ENCODE peak calls at places on chromosomes 6 and 20, in six cellular contexts. V, P, A, O, Y and T are unnamed samples.

GRCh38 chr20:57672164-57672563 is 37.7 kb downstream of the PMEPA1 start:
- DNase-seq in A (no peak), O (peak; percentile 66), Y (no peak), P (peak; percentile 12), V (peak; percentile 77), T (peak; percentile 17)

GRCh38 chr20:59515013-59515905 is 89.1 kb upstream of the PHACTR3 start:
- DNase-seq in A (no peak), Y (no peak), V (peak; percentile 70), O (peak; percentile 50), P (peak; percentile 52), T (peak; percentile 36)

GRCh38 chr6:110530671-110531070 is 54.3 kb upstream of the SLC22A16 start:
- DNase-seq in O (no peak), A (no peak), Y (no peak), V (no peak), P (peak; percentile 74), T (no peak)

GRCh38 chr6:139521338-139521737 is 146.9 kb upstream of the CITED2 start:
- DNase-seq in O (no peak), A (no peak), Y (no peak), P (no peak), V (no peak), T (no peak)

GRCh38 chr20:43915209-43916072 is 789 bp downstream of the TOX2 start:
- DNase-seq in P (peak; percentile 14), A (no peak), V (no peak), O (peak; percentile 24), Y (no peak), T (peak; percentile 39)

GRCh38 chr20:1150218-1150617 is 31.8 kb downstream of the PSMF1 start:
- DNase-seq in P (peak; percentile 61), A (peak; percentile 30), O (no peak), V (no peak), Y (no peak), T (peak; percentile 24)

GRCh38 chr6:131053546-131054240 is 9.4 kb downstream of the EPB41L2 start:
- DNase-seq in O (no peak), V (no peak), A (no peak), P (no peak), Y (no peak), T (no peak)

GRCh38 chr6:53330137-53330536 is 18.6 kb downstream of the ELOVL5 start:
- DNase-seq in O (no peak), A (no peak), P (no peak), V (no peak), Y (no peak), T (no peak)

GRCh38 chr6:27078734-27079357 is 168.7 kb upstream of the PRSS16 start:
- DNase-seq in A (peak; percentile 62), Y (peak; percentile 30), V (no peak), O (peak; percentile 65), P (peak; percentile 76), T (peak; percentile 79)

GRCh38 chr6:161511455-161512159 is 237.7 kb upstream of the AGPAT4 start:
- DNase-seq in V (no peak), Y (no peak), A (no peak), P (no peak), O (no peak), T (no peak)

GRCh38 chr6:8102122-8102958 is at the start of gene EEF1E1:
- DNase-seq in O (peak; percentile 91), Y (peak; percentile 79), V (peak; percentile 97), P (peak; percentile 92), A (no peak), T (peak; percentile 90)

GRCh38 chr6:99822741-99823512 is 171.1 kb downstream of the MCHR2 start:
- DNase-seq in Y (peak; percentile 38), V (no peak), O (peak; percentile 76), A (peak; percentile 12), P (peak; percentile 76), T (peak; percentile 66)
- TF ChIP-seq CTCF in Y (peak; percentile 56), V (no peak), O (peak; percentile 70), A (peak; percentile 74), P (peak; percentile 60), T (peak; percentile 52)

GRCh38 chr6:111972714-111973678 is 80.9 kb upstream of the CCN6 start:
- DNase-seq in A (peak; percentile 10), O (peak; percentile 98), V (no peak), Y (peak; percentile 85), P (peak; percentile 96), T (peak; percentile 98)
- H3K4me3 ChIP-seq in A (no peak overlapping the region), O (peak overlapping the region; percentile 40), V (no peak overlapping the region), Y (peak overlapping the region; percentile 51), P (peak overlapping the region; percentile 34), T (peak overlapping the region; percentile 42)

DNA sequence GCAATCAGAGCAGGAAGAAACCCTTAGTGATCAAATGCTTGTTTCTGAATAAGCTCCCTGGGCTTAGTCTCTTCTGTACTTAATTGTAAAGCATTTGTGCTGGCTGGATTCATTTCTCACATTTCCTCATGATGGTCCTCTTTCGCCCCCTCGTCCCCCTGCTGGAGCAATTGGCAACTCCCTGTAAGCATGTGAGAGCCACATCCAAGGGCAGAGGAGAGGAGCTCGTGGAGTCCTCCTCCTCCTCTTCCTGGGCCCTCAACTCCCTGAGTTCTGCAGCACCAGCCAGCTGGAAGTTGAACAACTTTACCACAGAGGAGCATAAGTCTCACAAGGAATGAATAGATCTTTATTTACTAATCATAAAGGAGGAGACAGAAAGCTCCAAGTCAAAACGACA is 12.6 kb downstream of the ANKEF1 start:
- DNase-seq in Y (no peak), P (peak; percentile 11), O (no peak), V (no peak), A (no peak), T (no peak)
- TF ChIP-seq CTCF in Y (peak; percentile 43), P (peak; percentile 20), O (no peak), V (no peak), A (peak; percentile 32), T (peak; percentile 2)

DNA sequence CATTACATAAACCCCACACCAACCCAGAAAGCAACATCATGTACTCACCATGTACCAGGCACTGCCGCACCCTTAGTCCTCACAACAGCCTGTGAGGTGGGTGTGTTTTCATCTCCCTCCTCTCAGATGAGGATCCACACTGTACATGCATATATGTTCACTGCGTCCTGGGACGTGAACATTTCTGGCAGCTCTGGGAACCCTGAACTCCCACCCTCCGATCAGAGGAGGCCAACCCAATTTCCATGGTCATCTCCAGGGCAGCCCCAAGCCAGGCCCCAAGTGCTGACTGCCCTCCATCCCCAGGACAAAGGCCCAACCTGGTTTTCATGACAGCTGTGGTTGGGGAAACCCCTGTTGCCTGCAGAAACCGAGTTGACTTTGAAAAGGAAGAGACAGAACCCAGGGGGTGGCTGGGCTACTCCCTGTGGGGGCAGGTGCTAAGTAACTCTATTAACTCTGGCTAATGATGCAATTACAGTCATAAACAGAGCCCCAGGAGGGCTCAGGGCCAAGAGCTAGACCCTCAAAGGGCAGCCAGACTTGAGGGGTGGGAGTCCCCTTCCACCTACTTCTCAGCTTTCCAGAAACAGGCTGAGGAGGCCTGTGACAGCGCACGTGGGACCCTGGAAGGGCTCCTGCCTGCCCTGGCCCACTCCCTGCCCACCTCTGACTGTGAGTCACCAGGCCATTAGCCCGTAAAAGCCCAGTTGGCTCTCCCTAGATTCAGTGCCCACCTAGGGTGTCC is 2.6 kb downstream of the TFEB start:
- DNase-seq in P (no peak), V (peak; percentile 42), Y (no peak), A (no peak), O (no peak), T (no peak)
- H3K4me3 ChIP-seq in P (no peak overlapping the region), V (peak overlapping the region; percentile 88), Y (peak overlapping the region; percentile 72), A (peak overlapping the region; percentile 86), O (peak overlapping the region; percentile 73), T (no peak overlapping the region)

GRCh38 chr6:24494726-24495515 is at the start of gene ALDH5A1:
- DNase-seq in A (no peak), Y (no peak), O (peak; percentile 34), V (peak; percentile 82), P (peak; percentile 42), T (peak; percentile 7)
- TF ChIP-seq CTCF in A (peak; percentile 67), Y (peak; percentile 20), O (peak; percentile 16), V (peak; percentile 26), P (no peak), T (no peak)

GRCh38 chr20:33555755-33556154 is 65.9 kb downstream of the CBFA2T2 start:
- DNase-seq in V (no peak), P (no peak), Y (no peak), O (no peak), A (no peak), T (no peak)
- H3K4me3 ChIP-seq in V (no peak overlapping the region), P (no peak overlapping the region), Y (no peak overlapping the region), O (no peak overlapping the region), A (no peak overlapping the region), T (no peak overlapping the region)

DNA sequence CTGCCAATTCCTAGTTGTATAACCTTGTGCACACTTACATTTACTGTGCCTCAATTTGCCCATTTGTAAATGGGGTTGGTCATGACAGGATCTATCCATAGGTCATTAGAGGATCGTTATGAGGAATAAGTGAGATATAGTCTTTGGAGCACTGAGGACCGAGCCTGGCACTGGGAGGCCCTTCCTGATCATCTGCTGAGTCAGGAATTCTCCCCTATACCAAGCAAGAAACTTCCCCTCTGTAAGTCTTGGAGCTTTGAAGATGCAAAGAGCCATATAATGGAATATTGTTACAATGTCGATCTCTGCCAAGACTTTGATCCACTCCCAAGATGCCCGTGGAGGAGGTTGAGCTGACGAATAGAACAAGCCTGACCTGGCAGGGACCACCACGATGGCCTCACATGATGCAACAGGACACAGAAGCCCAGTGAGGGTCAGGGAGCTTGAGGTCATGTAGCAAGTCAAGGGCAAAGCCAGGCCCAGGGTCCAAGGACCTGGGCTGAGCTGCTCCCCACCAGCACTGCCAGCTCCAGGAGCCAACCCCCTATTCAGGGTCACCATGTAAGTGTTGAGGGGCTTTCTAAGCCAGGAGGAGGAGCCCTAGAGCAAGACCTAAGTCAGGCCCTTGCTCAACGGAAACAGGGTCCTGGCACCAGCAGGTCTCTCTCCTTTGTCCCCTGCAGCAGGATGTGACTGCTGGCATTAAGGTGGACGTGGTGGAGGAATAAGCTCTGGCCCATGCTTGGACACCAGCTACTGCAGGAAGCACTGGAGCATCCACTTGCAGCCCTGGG is 16.7 kb downstream of the PDRG1 start:
- DNase-seq in A (no peak), V (no peak), Y (no peak), P (no peak), O (no peak), T (no peak)
- TF ChIP-seq CTCF in A (no peak), V (no peak), Y (no peak), P (no peak), O (no peak), T (no peak)

GRCh38 chr6:120410586-120410985 is 923.7 kb downstream of the TBC1D32 start:
- DNase-seq in A (no peak), V (no peak), Y (no peak), O (no peak), P (no peak), T (no peak)
- H3K4me3 ChIP-seq in A (no peak overlapping the region), V (no peak overlapping the region), Y (no peak overlapping the region), O (no peak overlapping the region), P (no peak overlapping the region), T (no peak overlapping the region)